ENCODE peak calls at places on chromosomes 13 and 19, in five cellular contexts. E is GM12878, S is K562, N is SK-N-SH, L is HepG2. Z is an unnamed sample. For H3K36me3, the result is how much of the 10 kb centered on the place peaks cover.

GRCh38 chr19:58513213-58513693 is 1.5 kb upstream of the SLC27A5 start:
- DNase-seq in E (no peak), S (no peak), N (no peak), L (no peak), Z (no peak)

GRCh38 chr19:46847528-46847927 is 3.1 kb downstream of the AP2S1 start:
- DNase-seq in E (no peak), S (no peak), N (no peak), L (no peak), Z (no peak)

GRCh38 chr19:19461671-19462622 is 53.4 kb downstream of the TSSK6 start:
- DNase-seq in E (no peak), S (peak), N (peak), L (peak), Z (peak)

GRCh38 chr13:41645313-41645712 is 188.0 kb downstream of the RGCC start:
- DNase-seq in E (no peak), S (no peak), N (no peak), L (peak), Z (no peak)

GRCh38 chr19:31838163-31838798 is 489.0 kb upstream of the TSHZ3 start:
- DNase-seq in E (no peak), S (no peak), N (no peak), L (no peak), Z (no peak)

GRCh38 chr19:3618144-3618810 is 8.3 kb downstream of the CACTIN start:
- DNase-seq in E (peak), S (peak), N (peak), L (no peak), Z (no peak)

GRCh38 chr13:51585696-51586095 is 1.4 kb downstream of the WDFY2 start:
- DNase-seq in E (no peak), S (no peak), N (no peak), L (no peak), Z (no peak)

GRCh38 chr19:14118165-14119051 is 846 bp upstream of the PRKACA start:
- DNase-seq in E (no peak), S (no peak), N (peak), L (peak), Z (peak)

GRCh38 chr13:24128962-24129361 is 31.6 kb upstream of the SPATA13 start:
- DNase-seq in E (no peak), S (no peak), N (no peak), L (no peak), Z (no peak)

GRCh38 chr13:50323440-50324070 is 308.3 kb downstream of the KCNRG start:
- DNase-seq in E (no peak), S (no peak), N (no peak), L (no peak), Z (no peak)

GRCh38 chr19:27691991-27692390 is 1521.0 kb downstream of the UQCRFS1 start:
- DNase-seq in E (no peak), S (no peak), N (no peak), L (no peak), Z (no peak)

GRCh38 chr13:111399334-111399733 is 78.9 kb downstream of the TEX29 start:
- DNase-seq in E (no peak), S (no peak), N (no peak), L (no peak), Z (no peak)

GRCh38 chr13:51614350-51614786 is 30.1 kb downstream of the WDFY2 start:
- DNase-seq in E (peak), S (no peak), N (peak), L (no peak), Z (no peak)

GRCh38 chr13:34779171-34779570 is 162.9 kb upstream of the NBEA start:
- DNase-seq in E (no peak), S (no peak), N (no peak), L (no peak), Z (no peak)

GRCh38 chr13:99986751-99987150 is 5.2 kb downstream of the ZIC2 start:
- DNase-seq in E (no peak), S (no peak), N (no peak), L (no peak), Z (peak)

GRCh38 chr19:13963603-13964105 is 11.3 kb downstream of the DCAF15 start:
- DNase-seq in E (no peak), S (no peak), N (no peak), L (no peak), Z (no peak)

GRCh38 chr19:35170359-35171061 is 16.0 kb downstream of the FXYD5 start:
- DNase-seq in E (no peak), S (no peak), N (no peak), L (no peak), Z (no peak)

GRCh38 chr19:18108897-18109296 is 11.3 kb downstream of the MAST3 start:
- DNase-seq in E (no peak), S (no peak), N (no peak), L (no peak), Z (no peak)

GRCh38 chr13:113581871-113582270 is 2.7 kb upstream of the TFDP1 start:
- DNase-seq in E (no peak), S (no peak), N (no peak), L (no peak), Z (peak)

GRCh38 chr13:28337196-28338045 is 157.5 kb downstream of the FLT1 start:
- DNase-seq in E (no peak), S (no peak), N (no peak), L (no peak), Z (no peak)

GRCh38 chr13:79986890-79987289 is 354.0 kb downstream of the SPRY2 start:
- DNase-seq in E (no peak), S (no peak), N (no peak), L (no peak), Z (no peak)

GRCh38 chr19:1612114-1613086 is 7.1 kb upstream of the UQCR11 start:
- DNase-seq in E (no peak), S (no peak), N (no peak), L (no peak), Z (no peak)
- H3K36me3 ChIP-seq in E (under half), S (half or more), N (half or more), L (under half), Z (half or more)

GRCh38 chr19:55206664-55207500 is 2.4 kb downstream of the PTPRH start:
- DNase-seq in E (no peak), S (peak), N (peak), L (peak), Z (no peak)

GRCh38 chr19:55209430-55210119 is at the start of gene PTPRH:
- DNase-seq in E (no peak), S (peak), N (no peak), L (no peak), Z (no peak)

GRCh38 chr19:55208880-55209429 is 346 bp downstream of the PTPRH start:
- DNase-seq in E (no peak), S (peak), N (no peak), L (no peak), Z (no peak)

GRCh38 chr19:55212447-55212846 is 3.1 kb upstream of the PTPRH start:
- DNase-seq in E (peak), S (peak), N (no peak), L (peak), Z (no peak)

DNA sequence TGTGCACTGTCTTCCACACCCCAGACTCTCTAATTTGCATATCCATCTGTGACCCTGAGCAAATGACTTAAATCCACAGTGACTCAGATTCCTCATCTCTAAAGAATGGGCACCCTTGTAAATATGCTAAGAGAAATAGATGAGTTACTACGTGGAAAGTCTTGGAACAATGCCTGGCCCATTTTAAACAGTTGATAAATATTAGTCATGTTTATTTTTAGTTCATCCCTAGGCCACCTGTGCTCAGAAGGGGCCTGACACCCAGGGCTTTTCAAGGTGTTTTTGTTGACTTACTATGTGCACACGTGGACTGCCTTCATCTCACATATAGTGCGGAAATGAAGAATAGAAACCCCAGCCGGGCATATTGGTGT is 806 bp upstream of the PTPRH start:
- DNase-seq in E (no peak), S (no peak), N (no peak), L (peak), Z (no peak)
- TF ChIP-seq GABPA in E (no peak), S (no peak), N (no peak), L (no peak), Z (no peak)

GRCh38 chr19:28914173-28914572 is 298.8 kb downstream of the UQCRFS1 start:
- DNase-seq in E (no peak), S (no peak), N (no peak), L (no peak), Z (no peak)

GRCh38 chr19:28920269-28921066 is 292.5 kb downstream of the UQCRFS1 start:
- DNase-seq in E (no peak), S (no peak), N (no peak), L (no peak), Z (peak)

GRCh38 chr19:28917661-28918060 is 295.3 kb downstream of the UQCRFS1 start:
- DNase-seq in E (no peak), S (no peak), N (no peak), L (no peak), Z (no peak)

GRCh38 chr19:28913626-28914025 is 299.3 kb downstream of the UQCRFS1 start:
- DNase-seq in E (no peak), S (no peak), N (no peak), L (no peak), Z (no peak)

DNA sequence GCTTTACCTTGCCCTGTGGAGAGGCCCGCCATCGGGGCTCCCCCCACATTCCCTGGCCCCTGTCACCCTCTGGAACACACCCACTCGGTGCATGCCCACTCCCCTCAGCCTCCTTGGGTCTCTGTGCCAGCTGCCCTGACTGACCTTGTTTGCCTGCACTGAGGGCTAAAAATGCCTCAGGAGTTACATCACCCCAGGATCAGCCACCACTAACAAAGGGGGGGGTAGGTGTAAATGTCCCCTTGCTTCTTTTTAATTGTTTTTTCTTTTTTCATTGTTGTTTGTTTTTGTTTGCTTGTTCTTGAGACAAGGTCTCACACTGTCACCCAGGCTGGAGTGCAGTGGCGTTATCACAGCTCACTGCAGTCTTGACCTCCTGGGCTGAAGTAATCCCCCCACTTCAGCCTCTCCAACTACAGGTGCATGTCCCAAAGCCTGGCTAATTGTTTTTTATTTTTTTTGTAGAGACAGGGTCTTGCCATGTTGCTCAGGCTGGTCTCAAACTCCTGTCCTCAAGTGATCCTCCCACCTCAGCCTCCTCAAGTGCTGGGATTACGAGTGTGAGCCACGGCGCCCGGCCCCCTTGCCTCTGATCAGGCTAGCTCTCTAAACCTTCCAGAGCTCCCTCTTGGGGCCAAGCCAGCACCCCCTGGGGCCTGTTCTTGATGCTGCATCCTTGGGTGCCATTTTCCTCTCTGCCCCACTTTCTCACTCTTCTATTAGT is 297.1 kb downstream of the UQCRFS1 start:
- DNase-seq in E (no peak), S (no peak), N (no peak), L (no peak), Z (no peak)
- H3K36me3 ChIP-seq in E (under half), S (under half), N (under half), L (under half), Z (under half)

DNA sequence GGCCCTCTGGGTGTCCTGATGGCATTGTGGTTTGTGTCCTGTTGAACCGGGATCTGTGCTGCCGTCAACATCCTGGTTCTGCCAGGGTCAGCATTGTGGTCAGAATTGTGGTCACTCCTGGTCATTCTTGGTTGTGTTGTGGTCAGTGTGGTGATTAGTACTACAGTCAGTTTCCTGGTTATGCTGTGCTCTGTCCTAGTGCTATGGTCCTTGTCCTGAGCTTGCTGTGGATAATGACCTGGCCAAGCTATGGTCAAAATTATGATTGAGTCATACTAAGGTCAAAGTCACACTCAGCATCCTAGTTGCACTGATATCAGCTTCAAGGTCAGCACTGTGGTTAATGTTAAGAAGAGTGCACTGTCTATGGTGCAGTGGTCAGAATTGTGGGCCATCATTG is 4.5 kb upstream of the OLFM2 start:
- DNase-seq in E (no peak), S (no peak), N (no peak), L (peak), Z (no peak)
- TF ChIP-seq GABPA in E (no peak), S (no peak), N (no peak), L (no peak), Z (no peak)

DNA sequence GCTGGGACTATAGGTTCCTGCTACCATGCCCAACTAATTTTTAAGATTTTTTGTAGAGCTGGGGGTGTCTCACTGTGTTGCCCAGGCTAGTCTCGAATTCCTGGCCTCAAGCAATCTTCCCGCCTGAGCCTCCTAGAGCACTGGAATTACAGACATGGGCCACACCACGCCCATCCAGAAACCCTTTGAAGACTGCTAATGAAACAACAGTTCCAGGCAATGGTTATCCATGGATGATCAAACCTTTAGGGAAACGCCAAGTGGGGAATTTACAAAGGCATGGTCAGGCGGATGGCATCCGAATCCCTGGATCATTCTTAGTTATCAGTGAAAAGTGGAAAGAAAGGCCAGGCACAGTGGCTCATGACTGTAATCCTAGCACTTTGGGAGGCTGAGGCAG is 16.9 kb upstream of the DNMT1 start:
- DNase-seq in E (no peak), S (no peak), N (no peak), L (no peak), Z (no peak)
- H3K36me3 ChIP-seq in E (under half), S (under half), N (under half), L (under half), Z (under half)

DNA sequence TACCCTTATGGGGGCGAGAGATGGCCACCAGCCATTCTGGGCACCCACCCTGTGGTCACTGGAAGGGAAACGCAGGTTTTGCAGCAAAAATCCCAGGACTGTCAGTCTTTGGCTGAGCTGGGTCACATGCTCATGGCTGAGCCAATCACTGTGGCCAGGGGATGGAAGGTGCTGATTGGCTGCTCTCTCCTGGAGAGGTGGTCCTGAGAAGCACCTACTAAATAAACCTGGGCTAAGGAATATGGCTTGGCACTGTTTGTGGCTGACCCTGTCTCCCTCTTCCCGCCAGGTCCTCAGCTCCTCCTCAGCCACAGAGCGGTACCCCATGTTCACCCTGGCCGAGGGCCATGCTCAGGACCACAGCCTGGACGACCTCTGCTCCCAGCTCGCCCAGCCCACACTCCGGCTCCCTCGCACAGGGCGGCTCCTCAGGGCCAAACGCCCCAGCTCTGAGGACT is 8.9 kb downstream of the ATG4D start:
- DNase-seq in E (no peak), S (peak), N (peak), L (no peak), Z (peak)
- TF ChIP-seq GABPA in E (no peak), S (no peak), N (no peak), L (no peak), Z (no peak)

GRCh38 chr13:94610475-94610874 is 8.8 kb downstream of the GPR180 start:
- DNase-seq in E (no peak), S (no peak), N (no peak), L (no peak), Z (no peak)
- H3K36me3 ChIP-seq in E (under half), S (under half), N (half or more), L (under half), Z (under half)

DNA sequence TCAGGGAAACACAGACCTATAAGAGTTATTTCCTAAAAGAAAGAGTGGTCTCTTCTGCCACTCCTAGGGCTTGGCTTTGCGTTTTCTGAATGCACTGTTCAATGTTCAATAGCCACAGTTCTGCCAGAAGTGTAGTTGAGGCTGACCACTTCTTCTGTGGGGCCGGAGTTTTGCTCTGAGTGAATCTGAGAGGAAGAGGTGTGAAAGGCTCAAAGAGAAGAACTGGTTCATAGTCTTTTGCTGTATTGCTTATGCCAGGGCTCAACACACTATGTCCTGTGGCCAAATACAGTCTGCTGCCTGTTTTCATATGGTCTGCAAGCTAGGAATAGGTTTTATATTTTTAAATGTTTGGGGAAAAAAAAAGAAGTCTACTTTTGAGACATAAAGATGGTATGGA is 128.2 kb downstream of the STOML3 start:
- DNase-seq in E (no peak), S (no peak), N (no peak), L (no peak), Z (no peak)
- TF ChIP-seq GABPA in E (no peak), S (no peak), N (no peak), L (no peak), Z (no peak)